ENCODE peak calls at places on chromosomes 3 and 15, in seven cellular contexts. B is T1000; P is HEK293T; L is HFFc6; K is midbrain; Q is central memory CD4-positive, alpha-beta T cell; C is upper lobe of right lung. R is an unnamed sample.
A peak's percentile ranks its signal among the peaks of the same experiment; 100 is the strongest.

GRCh38 chr15:92621972-92622533 is 33.5 kb downstream of the FAM174B start:
- DNase-seq in B (no peak), P (no peak), L (no peak), K (no peak), Q (no peak), C (peak; percentile 34), R (no peak)

GRCh38 chr3:143806043-143806442 is 42.2 kb downstream of the SLC9A9 start:
- DNase-seq in B (no peak), P (no peak), L (no peak), K (no peak), Q (no peak), C (no peak), R (no peak)

GRCh38 chr15:72197460-72198409 is at the start of gene GRAMD2A:
- DNase-seq in B (peak; percentile 63), P (no peak), L (no peak), K (peak; percentile 14), Q (no peak), C (peak; percentile 86), R (peak; percentile 30)

GRCh38 chr3:18445421-18446066 is 20.4 kb upstream of the SATB1 start:
- DNase-seq in B (no peak), P (no peak), L (no peak), K (peak; percentile 6), Q (peak; percentile 82), C (no peak), R (no peak)

GRCh38 chr3:185318136-185318535 is 44.8 kb upstream of the MAP3K13 start:
- DNase-seq in B (no peak), P (no peak), L (peak; percentile 26), K (no peak), Q (no peak), C (no peak), R (peak; percentile 86)

GRCh38 chr3:124850633-124851032 is 36.5 kb downstream of the ITGB5 start:
- DNase-seq in B (no peak), P (no peak), L (peak; percentile 64), K (no peak), Q (no peak), C (no peak), R (peak; percentile 66)

GRCh38 chr15:101381671-101382212 is 86.7 kb upstream of the SNRPA1 start:
- DNase-seq in B (no peak), P (no peak), L (no peak), K (no peak), Q (no peak), C (no peak), R (no peak)

GRCh38 chr3:147388395-147389264 is 17.7 kb downstream of the ZIC4 start:
- DNase-seq in B (no peak), P (no peak), L (no peak), K (no peak), Q (no peak), C (no peak), R (no peak)

GRCh38 chr3:51946796-51947195 is 4.6 kb downstream of the PARP3 start:
- DNase-seq in B (no peak), P (no peak), L (no peak), K (no peak), Q (no peak), C (peak; percentile 48), R (no peak)

GRCh38 chr15:55909036-55909811 is 84.2 kb downstream of the NEDD4 start:
- DNase-seq in B (no peak), P (no peak), L (peak; percentile 60), K (no peak), Q (no peak), C (no peak), R (peak; percentile 64)

GRCh38 chr3:77539677-77540076 is 499.8 kb downstream of the ROBO2 start:
- DNase-seq in B (no peak), P (no peak), L (no peak), K (no peak), Q (no peak), C (no peak), R (no peak)

GRCh38 chr15:63454812-63455211 is 49.6 kb upstream of the USP3 start:
- DNase-seq in B (no peak), P (no peak), L (no peak), K (no peak), Q (no peak), C (no peak), R (no peak)

GRCh38 chr15:96330450-96331140 is at the start of gene NR2F2:
- DNase-seq in B (peak; percentile 84), P (peak; percentile 94), L (peak; percentile 99), K (peak; percentile 92), Q (peak; percentile 23), C (peak; percentile 97), R (peak; percentile 97)

GRCh38 chr3:29488922-29489321 is 208.1 kb downstream of the RBMS3 start:
- DNase-seq in B (no peak), P (no peak), L (no peak), K (no peak), Q (no peak), C (no peak), R (peak; percentile 47)

GRCh38 chr15:66023322-66023972 is 154.2 kb downstream of the RAB11A start:
- DNase-seq in B (no peak), P (no peak), L (no peak), K (peak; percentile 77), Q (no peak), C (no peak), R (no peak)

GRCh38 chr3:98690876-98691275 is 72.3 kb upstream of the ST3GAL6 start:
- DNase-seq in B (no peak), P (no peak), L (peak; percentile 15), K (no peak), Q (no peak), C (no peak), R (peak; percentile 36)

GRCh38 chr15:68200016-68200861 is 4.9 kb downstream of the CALML4 start:
- DNase-seq in B (no peak), P (no peak), L (no peak), K (no peak), Q (no peak), C (no peak), R (peak; percentile 30)

GRCh38 chr3:35944915-35945710 is 305.8 kb downstream of the ARPP21 start:
- DNase-seq in B (no peak), P (no peak), L (peak; percentile 9), K (no peak), Q (no peak), C (no peak), R (no peak)

GRCh38 chr3:59517448-59517847 is 467.6 kb upstream of the CFAP20DC start:
- DNase-seq in B (no peak), P (no peak), L (no peak), K (no peak), Q (no peak), C (no peak), R (no peak)

GRCh38 chr3:55501905-55502304 is 14.8 kb upstream of the WNT5A start:
- DNase-seq in B (no peak), P (no peak), L (no peak), K (no peak), Q (no peak), C (no peak), R (peak; percentile 66)

GRCh38 chr15:99978426-99978825 is 245.2 kb upstream of the LYSMD4 start:
- DNase-seq in B (no peak), P (no peak), L (no peak), K (no peak), Q (no peak), C (no peak), R (no peak)

GRCh38 chr3:48684480-48685143 is 1.1 kb downstream of the NCKIPSD start:
- DNase-seq in B (no peak), P (no peak), L (no peak), K (no peak), Q (no peak), C (no peak), R (peak; percentile 37)

GRCh38 chr3:14319654-14320182 is 82.7 kb upstream of the SLC6A6 start:
- DNase-seq in B (peak; percentile 17), P (peak; percentile 74), L (peak; percentile 65), K (peak; percentile 3), Q (no peak), C (no peak), R (peak; percentile 66)

R was measured in amniotic epithelial cell.